ENCODE peak calls at places on chromosomes 4 and X, in four cellular contexts. J is A549, X is breast epithelium, N is heart left ventricle. Q is an unnamed sample.

GRCh38 chr4:188439641-188440311 is 300.5 kb downstream of the TRIML1 start:
- DNase-seq in J (peak; percentile 52), X (no peak), N (peak; percentile 41), Q (no peak)

GRCh38 chrX:132435222-132435621 is 53.6 kb downstream of the MBNL3 start:
- DNase-seq in J (no peak), X (no peak), N (no peak), Q (no peak)

GRCh38 chr4:47510506-47511143 is 25.6 kb downstream of the ATP10D start:
- DNase-seq in J (no peak), X (no peak), N (no peak), Q (no peak)

GRCh38 chrX:101410461-101410860 is 2.4 kb downstream of the HNRNPH2 start:
- DNase-seq in J (no peak), X (no peak), N (no peak), Q (no peak)

GRCh38 chr4:174631901-174632758 is 109.8 kb upstream of the HPGD start:
- DNase-seq in J (peak; percentile 62), X (no peak), N (no peak), Q (no peak)

GRCh38 chrX:129099206-129099605 is 424.1 kb downstream of the SMARCA1 start:
- DNase-seq in J (no peak), X (no peak), N (no peak), Q (no peak)

GRCh38 chrX:71998836-71999509 is 88.3 kb downstream of the NHSL2 start:
- DNase-seq in J (peak; percentile 28), X (no peak), N (peak; percentile 21), Q (no peak)

GRCh38 chr4:186825069-186825468 is 101.4 kb upstream of the FAT1 start:
- DNase-seq in J (no peak), X (no peak), N (no peak), Q (no peak)

GRCh38 chr4:42391981-42392380 is 5.3 kb upstream of the SHISA3 start:
- DNase-seq in J (no peak), X (no peak), N (peak; percentile 61), Q (no peak)
- TF ChIP-seq POLR2A in J (no peak), X (no peak), N (no peak), Q (no peak)

GRCh38 chrX:16445166-16445752 is 204.7 kb upstream of the S100G start:
- DNase-seq in J (peak; percentile 45), X (no peak), N (no peak), Q (peak; percentile 11)

DNA sequence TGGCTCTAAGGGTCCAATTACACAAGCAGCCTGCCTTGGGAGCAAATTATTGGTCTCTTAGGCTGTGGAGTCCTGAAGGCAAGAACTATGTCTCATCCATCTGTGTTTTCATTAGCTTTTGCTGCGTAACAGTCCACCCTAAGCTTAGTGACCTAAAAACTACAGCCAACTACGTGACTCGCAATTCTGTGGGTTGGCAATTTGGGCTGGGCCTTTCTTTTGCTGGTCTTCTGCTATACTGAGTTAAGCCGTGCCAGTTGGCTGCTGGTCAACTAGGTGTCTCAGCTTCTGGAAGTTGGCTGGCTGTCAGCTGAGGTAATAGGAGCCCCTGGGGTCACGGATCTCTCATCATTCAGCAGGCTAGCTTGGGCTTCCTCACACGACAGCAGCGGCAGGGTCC is 205.6 kb upstream of the S100G start:
- DNase-seq in J (no peak), X (no peak), N (no peak), Q (peak; percentile 23)
- H3K27ac ChIP-seq in J (no peak overlapping the region), X (no peak overlapping the region), N (no peak overlapping the region), Q (no peak overlapping the region)

DNA sequence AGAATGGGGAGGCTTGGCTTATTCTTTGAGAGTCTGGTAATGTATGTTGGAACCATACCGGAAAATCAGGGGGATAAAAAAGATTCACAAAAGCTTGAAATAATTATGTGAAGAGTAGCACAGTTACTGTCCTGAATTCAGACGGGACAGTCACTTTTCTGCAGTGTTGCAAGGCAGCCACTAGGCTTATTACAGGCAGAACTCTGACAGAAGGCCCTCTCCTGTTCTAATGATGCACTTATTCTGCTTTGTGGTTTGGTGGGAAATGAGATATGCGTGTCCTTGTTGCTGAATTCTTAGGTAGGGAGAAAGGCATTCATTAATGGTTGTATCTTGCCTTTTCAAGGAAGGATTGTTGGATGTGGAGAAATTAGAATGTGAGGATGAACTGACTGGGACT is 37.2 kb downstream of the GUCY1B1 start:
- DNase-seq in J (peak; percentile 31), X (no peak), N (no peak), Q (no peak)
- H3K4me1 ChIP-seq in J (no peaks in the 10 kb centered on the region), X (no peaks in the 10 kb centered on the region), N (no peaks in the 10 kb centered on the region), Q (no peaks in the 10 kb centered on the region)

DNA sequence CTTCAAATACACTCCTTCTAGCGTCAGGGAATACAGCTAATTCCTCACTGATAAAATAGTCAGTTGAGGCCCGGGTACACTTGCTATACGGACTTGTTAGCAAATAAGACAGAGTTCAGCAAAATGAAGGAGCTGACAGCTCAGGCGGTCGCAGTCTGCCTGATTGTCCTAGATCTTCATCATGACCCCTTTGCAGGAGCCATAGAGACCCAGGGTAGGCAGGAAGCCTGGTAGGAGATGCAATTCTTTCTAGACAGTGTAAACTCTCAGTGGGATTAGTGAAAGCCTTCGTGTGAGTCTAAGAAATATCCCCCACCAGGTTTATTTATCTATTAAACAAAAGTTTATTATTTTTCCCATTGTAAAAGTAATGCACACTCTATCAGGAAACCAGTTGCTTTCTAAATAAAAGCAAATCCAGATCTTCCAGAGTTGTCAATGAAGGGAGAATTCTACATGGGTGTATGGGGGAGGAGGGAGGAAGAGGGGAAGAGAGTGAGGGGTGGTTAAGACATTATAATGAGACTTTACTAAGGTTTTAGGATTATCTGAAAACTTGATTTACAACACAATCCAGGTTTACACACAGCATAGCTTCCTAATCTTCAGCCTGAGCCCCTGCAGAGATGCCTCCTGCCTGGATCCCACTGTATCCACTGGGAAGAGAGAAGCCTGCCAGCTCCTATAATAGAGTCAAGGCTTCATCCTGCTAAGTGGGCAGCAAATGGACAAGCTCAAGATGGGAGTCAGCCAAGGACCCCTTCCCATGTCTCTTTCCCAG is 85.8 kb upstream of the KIT start:
- DNase-seq in J (no peak), X (no peak), N (no peak), Q (no peak)
- TF ChIP-seq POLR2A in J (no peak), X (no peak), N (no peak), Q (no peak)

DNA sequence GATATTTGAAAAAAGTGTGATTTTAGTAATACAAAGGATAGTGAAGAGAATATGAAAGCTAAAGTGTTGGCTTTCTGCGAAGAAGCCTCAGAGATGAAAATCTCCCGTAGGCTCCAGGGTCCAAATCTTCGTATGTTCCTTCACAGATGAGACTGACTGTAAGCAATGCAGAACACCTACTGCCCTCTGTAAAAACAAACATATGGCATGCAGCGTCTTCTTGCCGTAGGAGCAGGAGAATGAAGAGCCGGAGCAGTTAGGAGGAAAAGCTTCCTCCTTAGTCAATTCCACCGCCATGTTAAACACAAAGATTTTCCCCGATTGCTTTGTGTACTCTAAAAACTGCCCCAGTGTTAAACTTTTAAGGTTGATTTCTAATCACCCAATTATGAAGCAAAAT is 22.5 kb downstream of the RWDD4 start:
- DNase-seq in J (peak; percentile 75), X (no peak), N (no peak), Q (no peak)
- H3K27ac ChIP-seq in J (peak overlapping the region; percentile 89), X (peak overlapping the region; percentile 3), N (peak overlapping the region; percentile 23), Q (no peak overlapping the region)

GRCh38 chr4:108149588-108150380 is 18.9 kb downstream of the LEF1 start:
- DNase-seq in J (no peak), X (no peak), N (no peak), Q (no peak)
- H3K4me1 ChIP-seq in J (no peaks in the 10 kb centered on the region), X (no peaks in the 10 kb centered on the region), N (no peaks in the 10 kb centered on the region), Q (peaks cover 2% of the 10 kb centered on the region)

GRCh38 chr4:145564540-145564939 is 54.6 kb upstream of the MMAA start:
- DNase-seq in J (no peak), X (no peak), N (no peak), Q (no peak)

GRCh38 chr4:145566086-145566708 is 53.0 kb upstream of the MMAA start:
- DNase-seq in J (no peak), X (no peak), N (no peak), Q (no peak)

GRCh38 chr4:145565328-145565727 is 53.9 kb upstream of the MMAA start:
- DNase-seq in J (no peak), X (no peak), N (no peak), Q (no peak)

GRCh38 chr4:145567471-145567870 is 51.7 kb upstream of the MMAA start:
- DNase-seq in J (no peak), X (no peak), N (no peak), Q (no peak)

DNA sequence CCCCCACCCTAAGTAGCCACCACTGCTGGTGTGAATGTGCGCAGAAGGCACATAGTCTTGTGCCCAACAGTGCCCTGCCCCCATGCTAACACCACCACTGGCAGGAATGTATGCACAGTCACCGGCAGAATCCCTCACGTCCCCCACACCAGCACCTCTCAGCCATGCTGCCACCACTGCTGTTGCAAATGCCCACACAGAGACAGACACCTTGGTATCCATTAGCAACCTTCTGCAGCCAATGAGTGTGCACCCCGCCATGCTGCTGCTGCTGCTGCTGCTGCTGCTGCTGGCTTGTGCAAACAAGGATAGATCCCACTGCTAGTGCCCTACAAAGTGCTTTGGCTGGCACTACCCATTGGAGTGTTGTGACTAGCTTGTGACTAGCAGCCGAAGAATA is 52.4 kb upstream of the MMAA start:
- DNase-seq in J (no peak), X (no peak), N (no peak), Q (no peak)
- TF ChIP-seq POLR2A in J (no peak), X (no peak), N (no peak), Q (no peak)